ENCODE peak calls at places on chromosomes 11 and 22, in eight cellular contexts. V is lower lobe of right lung, R is neural progenitor cell, C is prostate gland, B is cardiac muscle cell, U is heart left ventricle, W is esophagus squamous epithelium, D is sigmoid colon. H is an unnamed sample. For H3K9me3 and H3K4me1, the result is how much of the 10 kb centered on the place peaks cover.

GRCh38 chr11:350723-351255 is 18.5 kb upstream of the B4GALNT4 start:
- DNase-seq in V (no peak), R (no peak), C (peak), B (no peak), U (no peak), W (no peak), D (no peak), H (no peak)

GRCh38 chr11:94132152-94132558 is 3.5 kb downstream of the PANX1 start:
- DNase-seq in V (no peak), R (no peak), C (no peak), B (no peak), U (no peak), W (no peak), D (no peak), H (no peak)

GRCh38 chr11:88012456-88012855 is 162.8 kb downstream of the RAB38 start:
- DNase-seq in V (no peak), R (peak), C (no peak), B (no peak), U (no peak), W (no peak), D (no peak), H (no peak)

GRCh38 chr22:31630331-31631329 is 31.4 kb downstream of the PISD start:
- DNase-seq in V (peak), R (peak), C (peak), B (peak), U (peak), W (peak), D (peak), H (peak)

GRCh38 chr11:60756307-60757032 is at the start of gene MS4A15:
- DNase-seq in V (no peak), R (peak), C (no peak), B (peak), U (no peak), W (no peak), D (no peak), H (no peak)

GRCh38 chr11:111194789-111195188 is 50.7 kb upstream of the POU2AF2 start:
- DNase-seq in V (no peak), R (peak), C (no peak), B (no peak), U (no peak), W (no peak), D (no peak), H (no peak)

GRCh38 chr22:47206819-47207218 is 444.4 kb downstream of the TBC1D22A start:
- DNase-seq in V (no peak), R (no peak), C (no peak), B (no peak), U (no peak), W (no peak), D (peak), H (no peak)

GRCh38 chr11:22785251-22785650 is 44.4 kb downstream of the SVIP start:
- DNase-seq in V (no peak), R (no peak), C (no peak), B (no peak), U (no peak), W (no peak), D (no peak), H (no peak)

GRCh38 chr11:19539861-19540260 is 172.8 kb upstream of the NAV2 start:
- DNase-seq in V (no peak), R (peak), C (no peak), B (no peak), U (no peak), W (no peak), D (no peak), H (no peak)

GRCh38 chr11:129236850-129237249 is 44.7 kb upstream of the ARHGAP32 start:
- DNase-seq in V (no peak), R (no peak), C (no peak), B (no peak), U (no peak), W (no peak), D (no peak), H (no peak)

GRCh38 chr22:46088541-46089311 is 61.6 kb upstream of the PPARA start:
- DNase-seq in V (peak), R (no peak), C (no peak), B (no peak), U (no peak), W (no peak), D (peak), H (peak)

GRCh38 chr22:26666035-26666338 is 8.6 kb downstream of the MIAT start:
- DNase-seq in V (no peak), R (no peak), C (no peak), B (no peak), U (no peak), W (no peak), D (no peak), H (no peak)

GRCh38 chr11:58856806-58857205 is 12.3 kb upstream of the GLYATL2 start:
- DNase-seq in V (no peak), R (no peak), C (no peak), B (no peak), U (no peak), W (no peak), D (no peak), H (no peak)

GRCh38 chr11:123526918-123527317 is 96.8 kb downstream of the GRAMD1B start:
- DNase-seq in V (no peak), R (no peak), C (no peak), B (no peak), U (no peak), W (no peak), D (no peak), H (no peak)

GRCh38 chr22:44755418-44755817 is 3.0 kb downstream of the ARHGAP8 start:
- DNase-seq in V (no peak), R (no peak), C (no peak), B (no peak), U (no peak), W (no peak), D (no peak), H (no peak)
- H3K4me3 ChIP-seq in V (no peak), R (no peak), C (peak), B (no peak), U (no peak), W (no peak), D (no peak), H (no peak)

DNA sequence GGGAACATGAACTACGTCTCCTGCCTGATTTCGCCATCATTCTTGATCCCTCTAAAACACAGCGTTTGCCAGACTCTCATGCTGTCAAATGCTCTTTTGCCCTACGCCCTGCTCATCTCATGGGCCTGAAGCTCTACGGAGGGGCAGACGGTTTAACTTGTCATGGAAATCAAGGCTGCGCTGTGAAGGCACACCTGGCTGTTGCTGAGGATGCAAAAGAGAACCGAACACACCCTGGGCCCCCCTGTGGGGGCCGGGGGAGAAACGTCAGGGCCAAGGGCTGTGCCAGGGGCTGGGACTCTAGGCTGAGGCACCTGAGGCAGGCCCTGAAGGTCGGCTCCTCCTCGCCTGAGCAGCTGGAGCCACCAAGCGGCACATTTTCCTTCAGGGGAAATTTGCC is 957.2 kb downstream of the BRD1 start:
- DNase-seq in V (no peak), R (no peak), C (no peak), B (no peak), U (no peak), W (no peak), D (peak), H (peak)
- H3K9me3 ChIP-seq in V (under half), R (under half), C (under half), B (under half), U (under half), W (under half), D (under half), H (under half)

DNA sequence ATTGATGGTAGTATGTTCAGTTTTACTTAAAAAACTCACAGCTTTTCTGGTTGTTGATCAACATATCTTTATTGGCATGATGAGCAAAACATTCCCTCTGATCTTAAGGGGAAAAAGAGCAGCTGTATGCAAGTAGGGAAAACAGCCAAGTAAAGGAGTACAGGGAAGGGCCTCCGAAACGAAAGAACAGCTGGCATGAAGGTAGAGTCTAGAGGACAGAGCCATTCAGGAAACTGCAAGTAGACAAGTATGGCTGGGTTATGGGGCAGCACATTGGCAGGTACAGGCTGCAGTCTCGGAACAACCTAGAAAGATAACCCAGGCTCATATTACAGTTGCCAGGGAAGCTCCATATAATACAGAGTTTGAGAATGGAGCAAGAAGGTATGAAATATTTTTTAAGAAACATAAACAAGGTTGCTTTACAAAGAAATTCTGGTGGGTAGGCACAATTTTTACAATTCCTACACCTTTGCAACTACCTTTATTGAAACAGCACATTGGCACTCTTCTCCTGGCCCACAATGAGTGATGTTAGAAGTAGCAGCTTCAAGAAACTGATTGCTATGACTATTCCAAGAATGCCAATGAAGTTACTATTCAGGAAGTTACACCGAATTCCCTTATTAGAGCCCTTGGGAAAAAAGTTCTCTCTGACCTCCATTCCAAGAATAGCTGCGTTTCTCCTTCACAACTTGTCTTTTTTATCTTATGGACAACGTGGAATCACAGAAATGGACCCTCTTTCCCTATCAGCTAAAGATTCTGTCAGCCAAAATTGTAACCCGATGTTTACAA is 45.2 kb downstream of the LGR4 start:
- DNase-seq in V (no peak), R (no peak), C (no peak), B (no peak), U (no peak), W (no peak), D (no peak), H (no peak)
- H3K4me1 ChIP-seq in V (under half), R (half or more), C (under half), B (under half), U (under half), W (under half), D (half or more), H (under half)

DNA sequence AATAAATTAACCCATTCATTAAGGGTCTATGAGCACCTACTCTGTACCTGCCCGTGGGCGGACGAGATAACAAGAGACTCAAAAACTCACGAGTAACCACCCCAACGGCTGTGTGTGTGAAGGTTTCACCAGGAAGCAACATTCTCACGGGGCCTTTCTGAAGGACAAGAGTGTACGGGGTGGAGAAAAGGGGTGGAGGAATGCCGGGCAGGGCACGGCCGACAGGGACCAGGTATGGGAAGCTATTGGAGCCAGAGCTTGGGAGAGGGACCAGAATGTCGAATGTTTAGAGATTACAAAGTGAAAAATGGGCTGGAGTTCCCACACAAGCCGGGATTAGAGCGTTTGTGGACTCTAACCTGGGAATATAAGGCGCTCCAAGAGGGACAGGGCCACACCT is 1.6 kb downstream of the KMT5B start:
- DNase-seq in V (no peak), R (no peak), C (peak), B (no peak), U (no peak), W (no peak), D (no peak), H (no peak)
- H3K4me3 ChIP-seq in V (peak), R (peak), C (peak), B (peak), U (peak), W (peak), D (peak), H (peak)

GRCh38 chr11:64419257-64419790 is 60.4 kb downstream of the RPS6KA4 start:
- DNase-seq in V (no peak), R (no peak), C (no peak), B (no peak), U (no peak), W (no peak), D (no peak), H (no peak)
- H3K9me3 ChIP-seq in V (under half), R (under half), C (under half), B (under half), U (under half), W (under half), D (under half), H (under half)

DNA sequence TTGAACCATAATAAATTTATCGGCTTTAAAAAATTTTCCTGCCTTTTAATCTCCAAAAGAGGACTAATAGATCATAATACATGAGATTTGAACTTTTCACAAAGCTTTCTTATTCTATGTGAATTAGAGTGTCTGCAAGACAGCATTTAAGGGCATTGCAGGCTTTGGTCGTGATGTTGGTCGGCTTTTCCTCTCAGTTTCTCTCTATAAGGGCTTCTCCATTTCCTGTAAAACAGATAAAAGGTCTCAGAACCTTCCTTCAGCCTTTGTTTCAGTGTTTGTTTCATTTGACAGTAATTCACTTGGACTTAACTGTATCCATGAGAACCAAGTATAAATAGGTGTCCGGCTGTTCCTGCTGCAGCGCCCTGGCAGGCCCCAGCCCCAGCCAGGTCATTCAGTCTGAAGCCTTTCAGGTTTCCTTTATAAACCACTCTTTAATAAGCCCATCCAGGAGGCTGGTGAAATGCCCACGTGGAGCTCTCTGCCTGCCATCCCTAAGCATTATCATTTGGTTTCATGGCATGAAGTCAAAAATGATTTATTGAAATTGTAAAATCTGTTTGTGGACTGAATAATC is 37.2 kb upstream of the ADSL start:
- DNase-seq in V (no peak), R (no peak), C (no peak), B (no peak), U (no peak), W (no peak), D (no peak), H (no peak)
- H3K4me1 ChIP-seq in V (under half), R (under half), C (under half), B (under half), U (under half), W (under half), D (under half), H (under half)

H was measured in upper lobe of right lung.